ENCODE peak calls at places on chromosome X, in seven cellular contexts. N is pulmonary artery endothelial cell; O is NCI-H774; E is CD4-positive, alpha-beta T cell; H is EL; R is A549; V is suprapubic skin. Y is an unnamed sample.

GRCh38 chrX:45602151-45602550 is 401.5 kb upstream of the DIPK2B start:
- DNase-seq in E (no peak), V (no peak), H (peak; percentile 8), N (no peak), R (no peak), O (no peak), Y (no peak)

GRCh38 chrX:47232803-47233332 is at the start of gene USP11:
- DNase-seq in E (peak; percentile 30), O (peak; percentile 18), V (no peak), N (no peak), H (peak; percentile 58), R (peak; percentile 38), Y (peak; percentile 75)

GRCh38 chrX:70171636-70172035 is 5.6 kb upstream of the DGAT2L6 start:
- DNase-seq in V (no peak), O (no peak), N (no peak), E (no peak), R (no peak), H (no peak), Y (no peak)

GRCh38 chrX:68940601-68941000 is 111.8 kb downstream of the EFNB1 start:
- DNase-seq in O (no peak), H (no peak), R (no peak), N (no peak), E (no peak), V (no peak), Y (no peak)

GRCh38 chrX:68945081-68945602 is 116.3 kb downstream of the EFNB1 start:
- DNase-seq in V (no peak), E (no peak), H (no peak), O (no peak), R (no peak), N (no peak), Y (no peak)

GRCh38 chrX:97399400-97399799 is 515.7 kb downstream of the RPA4 start:
- DNase-seq in E (no peak), H (peak; percentile 70), N (no peak), V (no peak), O (no peak), R (peak; percentile 25), Y (no peak)

GRCh38 chrX:41558531-41558930 is 111.4 kb downstream of the NYX start:
- DNase-seq in E (no peak), O (no peak), R (peak; percentile 14), H (peak; percentile 21), V (no peak), N (no peak), Y (peak; percentile 20)

GRCh38 chrX:2751291-2751690 is 549 bp upstream of the XG start:
- DNase-seq in R (no peak), O (no peak), V (no peak), E (no peak), N (no peak), H (no peak), Y (no peak)

GRCh38 chrX:104564921-104565703 is 887 bp upstream of the IL1RAPL2 start:
- DNase-seq in O (no peak), V (no peak), N (no peak), R (no peak), E (no peak), H (no peak), Y (no peak)

GRCh38 chrX:69503228-69503834 is 795 bp upstream of the NALF2 start:
- DNase-seq in N (no peak), H (no peak), E (no peak), O (peak; percentile 54), R (peak; percentile 31), V (no peak), Y (peak; percentile 83)

GRCh38 chrX:131987252-131987651 is 35.9 kb upstream of the STK26 start:
- DNase-seq in N (no peak), H (no peak), E (peak; percentile 19), O (no peak), V (no peak), R (no peak), Y (no peak)

GRCh38 chrX:137236837-137237236 is 203.0 kb upstream of the GPR101 start:
- DNase-seq in E (no peak), N (no peak), V (no peak), R (no peak), O (no peak), H (no peak), Y (no peak)

GRCh38 chrX:133402042-133402453 is 13.2 kb downstream of the GPC4 start:
- DNase-seq in O (no peak), V (no peak), N (no peak), R (no peak), E (no peak), H (no peak), Y (no peak)

GRCh38 chrX:102765217-102765616 is 44.7 kb downstream of the GPRASP3 start:
- DNase-seq in N (peak; percentile 80), H (peak; percentile 80), E (no peak), R (no peak), V (no peak), O (no peak), Y (no peak)

GRCh38 chrX:121084903-121085611 is 37.6 kb downstream of the GLUD2 start:
- DNase-seq in R (no peak), E (no peak), O (no peak), N (no peak), V (no peak), H (no peak), Y (no peak)

GRCh38 chrX:107775000-107775733 is 420 bp downstream of the TSC22D3 start:
- DNase-seq in O (no peak), V (no peak), R (peak; percentile 7), N (peak; percentile 3), E (no peak), H (no peak), Y (no peak)

Y was measured in NCI-H69.